ENCODE peak calls at places on chromosome 17, in six cellular contexts. One of them, this sample, is unnamed.

GRCh38 chr17:28634211-28634865 is 10.6 kb downstream of the BLTP2 start:
- DNase-seq in psoas muscle: no peak
- DNase-seq in A549: no peak
- DNase-seq in ovary: no peak
- DNase-seq in right lobe of liver: no peak
- DNase-seq in OCI-LY7: no peak
- DNase-seq in this sample: no peak

GRCh38 chr17:38691154-38691553 is 13.9 kb upstream of the MLLT6 start:
- DNase-seq in right lobe of liver: no peak
- DNase-seq in A549: no peak
- DNase-seq in OCI-LY7: no peak
- DNase-seq in psoas muscle: no peak
- DNase-seq in ovary: no peak
- DNase-seq in this sample: no peak

GRCh38 chr17:41284546-41284945 is 9.0 kb downstream of the KRTAP9-7 start:
- DNase-seq in right lobe of liver: no peak
- DNase-seq in OCI-LY7: no peak
- DNase-seq in psoas muscle: no peak
- DNase-seq in A549: no peak
- DNase-seq in ovary: no peak
- DNase-seq in this sample: no peak

GRCh38 chr17:42241871-42242270 is 34.3 kb downstream of the STAT5B start:
- DNase-seq in psoas muscle: no peak
- DNase-seq in OCI-LY7: no peak
- DNase-seq in right lobe of liver: no peak
- DNase-seq in A549: no peak
- DNase-seq in ovary: no peak
- DNase-seq in this sample: no peak

GRCh38 chr17:83173997-83174858 is 94.8 kb downstream of the METRNL start:
- DNase-seq in A549: peak
- DNase-seq in right lobe of liver: no peak
- DNase-seq in OCI-LY7: peak
- DNase-seq in psoas muscle: peak
- DNase-seq in ovary: no peak
- DNase-seq in this sample: no peak

GRCh38 chr17:8709006-8709405 is 35.6 kb downstream of the CCDC42 start:
- DNase-seq in right lobe of liver: no peak
- DNase-seq in ovary: no peak
- DNase-seq in A549: no peak
- DNase-seq in OCI-LY7: no peak
- DNase-seq in psoas muscle: no peak
- DNase-seq in this sample: no peak

GRCh38 chr17:42647778-42648177 is 11.3 kb upstream of the TUBG2 start:
- DNase-seq in ovary: no peak
- DNase-seq in right lobe of liver: no peak
- DNase-seq in A549: no peak
- DNase-seq in OCI-LY7: peak
- DNase-seq in psoas muscle: no peak
- DNase-seq in this sample: no peak

GRCh38 chr17:49664706-49665211 is 13.1 kb downstream of the SPOP start:
- DNase-seq in A549: no peak
- DNase-seq in right lobe of liver: no peak
- DNase-seq in ovary: no peak
- DNase-seq in psoas muscle: no peak
- DNase-seq in OCI-LY7: peak
- DNase-seq in this sample: no peak

GRCh38 chr17:41150026-41150425 is 401 bp upstream of the KRTAP4-5 start:
- DNase-seq in right lobe of liver: no peak
- DNase-seq in A549: no peak
- DNase-seq in OCI-LY7: no peak
- DNase-seq in psoas muscle: no peak
- DNase-seq in ovary: no peak
- DNase-seq in this sample: no peak

GRCh38 chr17:54860617-54861468 is 39.8 kb upstream of the TOM1L1 start:
- DNase-seq in right lobe of liver: no peak
- DNase-seq in ovary: no peak
- DNase-seq in A549: no peak
- DNase-seq in psoas muscle: no peak
- DNase-seq in OCI-LY7: no peak
- DNase-seq in this sample: no peak

GRCh38 chr17:42618442-42619150 is 9.1 kb downstream of the TUBG1 start:
- DNase-seq in OCI-LY7: peak
- DNase-seq in ovary: peak
- DNase-seq in psoas muscle: peak
- DNase-seq in right lobe of liver: peak
- DNase-seq in A549: peak
- DNase-seq in this sample: peak

GRCh38 chr17:43661699-43662431 is at the start of gene MEOX1:
- DNase-seq in A549: no peak
- DNase-seq in right lobe of liver: no peak
- DNase-seq in ovary: no peak
- DNase-seq in OCI-LY7: no peak
- DNase-seq in psoas muscle: no peak
- DNase-seq in this sample: no peak

GRCh38 chr17:61470530-61471136 is 18.4 kb downstream of the TBX4 start:
- DNase-seq in OCI-LY7: no peak
- DNase-seq in A549: no peak
- DNase-seq in right lobe of liver: no peak
- DNase-seq in psoas muscle: no peak
- DNase-seq in ovary: no peak
- DNase-seq in this sample: peak

GRCh38 chr17:77472837-77473214 is 332.1 kb downstream of the SEC14L1 start:
- DNase-seq in ovary: no peak
- DNase-seq in psoas muscle: no peak
- DNase-seq in A549: no peak
- DNase-seq in right lobe of liver: no peak
- DNase-seq in OCI-LY7: no peak
- DNase-seq in this sample: no peak

DNA sequence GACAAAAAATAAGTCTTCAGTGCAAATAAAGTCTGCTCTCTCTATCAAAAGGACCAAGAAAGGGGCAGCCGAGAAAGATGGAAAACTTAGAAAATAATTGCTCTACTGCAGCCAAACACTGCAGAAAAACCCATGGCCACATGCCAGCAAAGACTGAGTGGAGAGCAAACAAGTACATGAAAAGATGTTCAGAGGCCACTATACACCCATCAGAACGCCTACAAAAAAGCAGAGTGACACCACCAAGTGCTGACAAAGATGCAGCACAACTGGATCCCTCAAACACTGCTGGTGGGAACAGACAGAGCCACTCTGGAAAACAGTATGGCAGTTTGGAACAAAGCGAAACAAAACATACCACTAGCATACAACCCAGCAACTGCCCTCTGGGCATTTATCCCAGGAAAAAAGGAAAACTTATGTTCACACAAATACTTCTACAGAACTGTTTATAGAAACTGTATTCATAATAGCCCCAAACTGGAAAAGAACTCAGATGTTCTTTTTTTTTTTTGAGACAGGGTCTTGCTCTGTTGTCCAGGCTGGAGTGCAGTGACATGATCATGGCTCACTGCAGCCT is 36.7 kb downstream of the KIAA0753 start:
- DNase-seq in OCI-LY7: no peak
- DNase-seq in psoas muscle: no peak
- DNase-seq in ovary: peak
- DNase-seq in A549: peak
- DNase-seq in right lobe of liver: no peak
- DNase-seq in this sample: no peak
- TF ChIP-seq CTCF in OCI-LY7: no peak
- TF ChIP-seq CTCF in psoas muscle: no peak
- TF ChIP-seq CTCF in ovary: no peak
- TF ChIP-seq CTCF in A549: no peak
- TF ChIP-seq CTCF in right lobe of liver: no peak
- TF ChIP-seq CTCF in this sample: no peak

GRCh38 chr17:82129095-82129494 is 31.1 kb upstream of the FASN start:
- DNase-seq in right lobe of liver: no peak
- DNase-seq in ovary: no peak
- DNase-seq in OCI-LY7: no peak
- DNase-seq in psoas muscle: no peak
- DNase-seq in A549: no peak
- DNase-seq in this sample: no peak
- TF ChIP-seq CTCF in right lobe of liver: no peak
- TF ChIP-seq CTCF in ovary: no peak
- TF ChIP-seq CTCF in OCI-LY7: peak
- TF ChIP-seq CTCF in psoas muscle: no peak
- TF ChIP-seq CTCF in A549: no peak
- TF ChIP-seq CTCF in this sample: no peak

GRCh38 chr17:58254803-58255202 is 16.4 kb downstream of the LPO start:
- DNase-seq in A549: no peak
- DNase-seq in psoas muscle: no peak
- DNase-seq in right lobe of liver: no peak
- DNase-seq in ovary: no peak
- DNase-seq in OCI-LY7: no peak
- DNase-seq in this sample: no peak
- TF ChIP-seq CTCF in A549: peak
- TF ChIP-seq CTCF in psoas muscle: no peak
- TF ChIP-seq CTCF in right lobe of liver: no peak
- TF ChIP-seq CTCF in ovary: no peak
- TF ChIP-seq CTCF in OCI-LY7: peak
- TF ChIP-seq CTCF in this sample: no peak

DNA sequence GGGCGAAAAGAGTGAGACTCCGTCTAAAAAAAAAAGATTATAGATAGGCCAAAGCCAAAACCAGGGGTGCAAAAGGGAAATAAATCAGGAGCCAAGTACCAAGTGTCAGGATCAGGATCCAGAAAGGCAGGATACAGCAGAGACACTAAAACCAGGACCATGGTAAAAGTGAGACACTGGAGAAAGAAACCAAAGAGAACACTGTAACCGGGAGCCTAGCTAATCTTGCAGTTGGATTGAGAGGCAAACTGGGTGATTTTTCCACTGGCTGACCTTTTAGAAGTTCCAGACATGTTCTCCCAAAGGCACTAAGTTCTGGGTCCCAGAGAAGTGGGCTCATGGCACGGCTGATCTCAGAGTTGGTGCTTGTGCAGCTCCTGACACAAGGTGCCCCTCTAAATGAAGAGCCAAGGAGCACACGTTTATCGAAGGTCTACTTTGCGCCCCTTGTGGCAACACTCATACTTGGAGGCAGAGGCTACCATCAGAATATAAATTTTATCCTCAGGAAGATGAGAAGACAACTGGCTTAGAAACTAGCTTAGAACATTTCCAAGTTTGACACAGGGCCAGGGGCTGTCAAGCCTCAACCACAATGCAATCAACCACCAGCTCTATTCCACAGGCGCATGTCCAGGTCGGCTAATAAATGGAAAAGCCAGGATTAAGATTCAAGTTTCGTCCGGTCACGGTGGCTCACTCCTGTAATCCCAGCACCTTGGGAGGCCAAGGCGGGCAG is 27.5 kb upstream of the HELZ start:
- DNase-seq in ovary: no peak
- DNase-seq in A549: peak
- DNase-seq in OCI-LY7: peak
- DNase-seq in psoas muscle: no peak
- DNase-seq in right lobe of liver: no peak
- DNase-seq in this sample: no peak
- TF ChIP-seq CTCF in ovary: no peak
- TF ChIP-seq CTCF in A549: peak
- TF ChIP-seq CTCF in OCI-LY7: peak
- TF ChIP-seq CTCF in psoas muscle: no peak
- TF ChIP-seq CTCF in right lobe of liver: no peak
- TF ChIP-seq CTCF in this sample: no peak

GRCh38 chr17:74919440-74920305 is 3.4 kb downstream of the USH1G start:
- DNase-seq in A549: peak
- DNase-seq in right lobe of liver: no peak
- DNase-seq in ovary: no peak
- DNase-seq in psoas muscle: no peak
- DNase-seq in OCI-LY7: no peak
- DNase-seq in this sample: peak
- TF ChIP-seq CTCF in A549: peak
- TF ChIP-seq CTCF in right lobe of liver: peak
- TF ChIP-seq CTCF in ovary: no peak
- TF ChIP-seq CTCF in psoas muscle: peak
- TF ChIP-seq CTCF in OCI-LY7: peak
- TF ChIP-seq CTCF in this sample: no peak

DNA sequence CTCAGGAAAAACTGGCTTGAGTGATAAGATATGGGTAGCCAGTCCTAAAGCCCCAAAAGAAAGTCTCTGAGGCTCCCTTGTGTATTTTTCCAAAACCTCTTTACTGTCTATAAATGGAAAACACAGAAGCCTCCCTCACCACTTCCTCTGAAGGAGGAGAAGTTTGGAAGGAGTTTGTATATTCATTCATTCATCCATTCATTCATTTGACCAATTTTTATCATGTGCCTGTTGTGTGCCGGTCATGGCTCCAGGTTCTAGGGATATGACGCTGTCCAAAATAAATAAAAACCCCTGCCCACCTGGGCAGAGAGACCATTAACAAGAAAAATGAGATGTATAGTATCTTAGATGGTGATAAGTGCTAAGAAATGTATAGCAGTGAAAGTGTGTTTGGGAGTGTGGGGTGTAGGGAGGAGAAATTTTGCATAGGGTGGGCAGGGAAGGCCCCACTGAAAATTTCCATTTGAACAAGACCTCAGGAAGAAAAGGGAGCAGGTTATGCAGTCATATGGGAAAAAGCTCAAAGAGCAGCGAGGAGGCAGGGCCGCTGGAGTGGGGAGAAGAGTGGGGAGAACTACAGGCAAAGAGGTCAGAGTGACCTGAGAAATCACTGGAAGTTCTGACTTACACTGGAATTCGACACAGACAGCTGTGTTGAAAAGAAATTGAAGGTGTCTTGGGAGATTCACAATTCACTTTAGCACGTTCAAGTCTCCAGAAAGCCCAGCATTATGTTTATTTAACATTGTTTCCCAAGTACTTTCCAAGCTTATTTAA is 6.1 kb upstream of the WIPI1 start:
- DNase-seq in ovary: no peak
- DNase-seq in OCI-LY7: no peak
- DNase-seq in right lobe of liver: no peak
- DNase-seq in psoas muscle: no peak
- DNase-seq in A549: no peak
- DNase-seq in this sample: no peak
- TF ChIP-seq CTCF in ovary: peak
- TF ChIP-seq CTCF in OCI-LY7: peak
- TF ChIP-seq CTCF in right lobe of liver: no peak
- TF ChIP-seq CTCF in psoas muscle: no peak
- TF ChIP-seq CTCF in A549: no peak
- TF ChIP-seq CTCF in this sample: no peak

DNA sequence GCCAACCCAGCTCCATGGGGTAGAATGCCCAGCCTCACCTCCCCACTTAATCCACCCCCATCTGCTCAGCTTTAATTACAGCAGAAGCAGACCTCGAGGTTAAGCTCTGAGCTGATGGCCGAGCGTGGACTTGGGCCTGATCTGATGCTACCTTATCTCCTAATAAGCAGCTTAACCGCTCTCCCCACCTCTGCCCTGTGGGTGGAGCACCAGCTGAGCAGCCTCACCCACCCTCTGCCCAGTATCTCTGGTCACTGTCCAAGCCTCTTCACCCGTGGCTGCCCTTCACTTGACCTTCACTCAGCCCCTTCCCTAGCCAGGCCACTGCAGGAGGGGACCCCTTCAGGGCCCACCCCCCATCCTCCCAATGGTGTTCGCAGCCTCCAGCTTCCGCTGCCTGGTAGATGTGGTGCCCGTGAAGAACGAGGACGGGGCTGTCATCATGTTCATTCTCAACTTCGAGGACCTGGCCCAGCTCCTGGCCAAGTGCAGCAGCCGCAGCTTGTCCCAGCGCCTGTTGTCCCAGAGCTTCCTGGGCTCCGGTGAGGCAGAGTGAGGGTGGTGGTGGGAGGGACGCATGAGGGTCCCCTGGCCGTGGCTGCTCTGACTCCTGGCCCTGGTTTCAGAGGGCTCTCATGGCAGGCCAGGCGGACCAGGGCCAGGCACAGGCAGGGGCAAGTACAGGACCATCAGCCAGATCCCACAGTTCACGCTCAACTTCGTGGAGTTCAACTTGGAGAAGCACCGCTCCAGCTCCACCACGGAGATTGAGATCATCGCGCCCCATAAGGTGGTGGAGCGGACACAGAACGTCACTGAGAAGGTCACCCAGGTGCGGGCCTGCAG is 6.8 kb downstream of the KCNH6 start:
- DNase-seq in ovary: no peak
- DNase-seq in A549: no peak
- DNase-seq in OCI-LY7: no peak
- DNase-seq in psoas muscle: peak
- DNase-seq in right lobe of liver: no peak
- DNase-seq in this sample: no peak
- TF ChIP-seq CTCF in ovary: no peak
- TF ChIP-seq CTCF in A549: no peak
- TF ChIP-seq CTCF in OCI-LY7: no peak
- TF ChIP-seq CTCF in psoas muscle: no peak
- TF ChIP-seq CTCF in right lobe of liver: no peak
- TF ChIP-seq CTCF in this sample: no peak

This sample was measured in mucosa of descending colon.